ENCODE peak calls at places on chromosomes 13 and 19, in nine cellular contexts. Q is activated T-helper 17 cell treated with anti-CD3 and anti-CD28 coated beads, Interleukin-2, amount 50 U/mL, for 72 hours; M is CD4-positive, CD25-positive, alpha-beta regulatory T cell; W is naive thymus-derived CD4-positive, alpha-beta T cell; H is activated naive CD4-positive, alpha-beta T cell treated with anti-CD3 and anti-CD28 coated beads, Interleukin-2, amount 50 U/mL, for 72 hours; E is activated CD8-positive, alpha-beta T cell treated with anti-CD3 and anti-CD28 coated beads, Interleukin-2, amount 10 ng/mL, durations not matched to agents 7 days and 5 days; J is GM23338; Y is right cardiac atrium; R is stimulated activated effector memory CD8-positive, alpha-beta T cell treated with anti-CD3 and anti-CD28 coated beads, Interleukin-12 subunit alpha, Interleukin-12 subunit beta, amount 100 ng/mL, for 72 hours. L is an unnamed sample.

GRCh38 chr19:42544146-42544545 is 15.9 kb upstream of the CEACAM1 start:
- ATAC-seq in M (no peak), R (no peak), Q (no peak), H (no peak), J (no peak), Y (no peak), E (no peak), W (no peak), L (no peak)

GRCh38 chr19:22617614-22618325 is 16.4 kb upstream of the ZNF492 start:
- ATAC-seq in W (no peak), M (no peak), J (no peak), E (no peak), Y (peak), R (no peak), Q (no peak), H (no peak), L (peak)

GRCh38 chr13:94711561-94712286 is 621 bp downstream of the SOX21 start:
- ATAC-seq in Q (peak), E (no peak), M (no peak), R (peak), H (peak), J (no peak), Y (no peak), W (no peak), L (peak)

GRCh38 chr19:47305309-47305751 is 4.3 kb upstream of the C5AR1 start:
- ATAC-seq in Q (no peak), W (peak), R (no peak), H (no peak), Y (peak), E (no peak), M (no peak), J (peak), L (peak)

GRCh38 chr19:5110546-5110945 is 141.6 kb downstream of the KDM4B start:
- ATAC-seq in E (no peak), Q (no peak), Y (no peak), J (no peak), H (no peak), W (no peak), R (no peak), M (no peak), L (no peak)

GRCh38 chr13:27905650-27906049 is 14.2 kb upstream of the PDX1 start:
- ATAC-seq in H (no peak), R (no peak), W (no peak), J (no peak), Y (no peak), Q (no peak), E (no peak), M (no peak), L (no peak)

GRCh38 chr19:42032428-42032827 is 37.6 kb downstream of the GRIK5 start:
- ATAC-seq in W (no peak), E (no peak), H (no peak), Q (no peak), M (no peak), R (no peak), J (peak), Y (no peak), L (no peak)

GRCh38 chr13:29689548-29689947 is 94.1 kb upstream of the SLC7A1 start:
- ATAC-seq in R (peak), H (no peak), Q (peak), M (no peak), Y (no peak), E (no peak), J (no peak), W (no peak), L (no peak)

GRCh38 chr19:30341646-30342201 is 30.5 kb upstream of the ZNF536 start:
- ATAC-seq in Y (no peak), W (no peak), R (no peak), M (no peak), H (no peak), E (no peak), Q (no peak), J (no peak), L (no peak)

GRCh38 chr13:110400786-110401533 is 93.9 kb downstream of the COL4A2 start:
- ATAC-seq in J (no peak), H (no peak), Q (no peak), R (no peak), M (no peak), Y (no peak), W (no peak), E (no peak), L (no peak)

GRCh38 chr19:2055871-2056809 is 5.1 kb upstream of the MKNK2 start:
- ATAC-seq in Y (peak), W (no peak), R (no peak), H (peak), M (no peak), J (no peak), E (no peak), Q (peak), L (peak)

GRCh38 chr13:33497146-33497845 is 211.7 kb upstream of the STARD13 start:
- ATAC-seq in H (no peak), J (no peak), R (no peak), M (no peak), Q (no peak), W (no peak), Y (no peak), E (no peak), L (no peak)

GRCh38 chr13:95391785-95392184 is 90.5 kb upstream of the ABCC4 start:
- ATAC-seq in R (no peak), E (no peak), H (no peak), Q (no peak), J (no peak), Y (no peak), W (no peak), M (no peak), L (no peak)

GRCh38 chr19:29663861-29664752 is 1.2 kb upstream of the PLEKHF1 start:
- ATAC-seq in Q (no peak), W (no peak), Y (no peak), J (no peak), E (no peak), H (no peak), M (no peak), R (no peak), L (no peak)

GRCh38 chr19:28483197-28483596 is 729.8 kb downstream of the UQCRFS1 start:
- ATAC-seq in H (no peak), E (no peak), M (no peak), W (no peak), J (no peak), Y (no peak), R (no peak), Q (no peak), L (no peak)

GRCh38 chr13:45544520-45544919 is 71.0 kb downstream of the ERICH6B start:
- ATAC-seq in R (no peak), J (peak), E (no peak), Q (no peak), Y (no peak), M (no peak), W (no peak), H (no peak), L (no peak)

GRCh38 chr19:29271341-29271740 is 58.4 kb upstream of the UQCRFS1 start:
- ATAC-seq in H (no peak), Y (no peak), J (no peak), E (no peak), R (no peak), W (no peak), Q (no peak), M (no peak), L (no peak)

GRCh38 chr19:16330811-16331690 is 6.4 kb downstream of the KLF2 start:
- ATAC-seq in R (no peak), Q (peak), H (no peak), E (no peak), J (no peak), Y (no peak), M (no peak), W (peak), L (no peak)

GRCh38 chr19:2047449-2048103 is 3.5 kb downstream of the MKNK2 start:
- ATAC-seq in Q (no peak), E (no peak), Y (no peak), J (no peak), M (no peak), R (no peak), W (no peak), H (no peak), L (no peak)

GRCh38 chr13:40558656-40559055 is 107.8 kb downstream of the FOXO1 start:
- ATAC-seq in J (no peak), R (no peak), M (no peak), H (no peak), Q (no peak), W (no peak), E (no peak), Y (peak), L (no peak)

GRCh38 chr19:43560687-43561086 is 14.6 kb downstream of the XRCC1 start:
- ATAC-seq in Y (no peak), J (peak), E (no peak), M (no peak), R (no peak), Q (no peak), H (no peak), W (no peak), L (no peak)

GRCh38 chr13:83780201-83780600 is 102.1 kb downstream of the SLITRK1 start:
- ATAC-seq in J (peak), R (peak), Q (no peak), E (no peak), H (no peak), M (no peak), Y (no peak), W (no peak), L (no peak)

GRCh38 chr19:30406220-30406944 is 34.2 kb downstream of the ZNF536 start:
- ATAC-seq in M (no peak), W (no peak), E (no peak), R (no peak), Q (no peak), H (no peak), J (peak), Y (peak), L (no peak)

GRCh38 chr19:12865746-12866415 is 15.4 kb downstream of the DNASE2 start:
- ATAC-seq in H (no peak), Y (no peak), M (no peak), Q (no peak), E (no peak), W (no peak), J (peak), R (no peak), L (no peak)

GRCh38 chr13:113744197-113745000 is 14.6 kb upstream of the TMEM255B start:
- ATAC-seq in R (no peak), H (no peak), J (no peak), W (no peak), M (no peak), Y (no peak), Q (no peak), E (no peak), L (no peak)

GRCh38 chr19:29988351-29988750 is 46.3 kb downstream of the URI1 start:
- ATAC-seq in H (no peak), E (no peak), Q (no peak), W (no peak), R (no peak), M (no peak), Y (no peak), J (peak), L (no peak)

GRCh38 chr13:21365574-21365973 is 93.5 kb downstream of the ZDHHC20 start:
- ATAC-seq in R (peak), E (peak), Q (peak), W (peak), H (peak), J (peak), Y (no peak), M (no peak), L (no peak)

GRCh38 chr13:110099922-110100321 is 207.0 kb downstream of the COL4A1 start:
- ATAC-seq in Q (no peak), W (no peak), J (no peak), E (no peak), Y (no peak), M (no peak), H (no peak), R (no peak), L (no peak)

GRCh38 chr19:58558623-58559274 is 338 bp upstream of the UBE2M start:
- ATAC-seq in Q (peak), W (peak), Y (peak), J (peak), H (peak), R (peak), E (peak), M (peak), L (peak)

GRCh38 chr13:113489549-113490495 is 689 bp downstream of the DCUN1D2 start:
- ATAC-seq in R (peak), W (peak), E (peak), Q (peak), H (peak), Y (peak), M (peak), J (peak), L (peak)

GRCh38 chr19:1913781-1914577 is 8.8 kb downstream of the ADAT3 start:
- ATAC-seq in Y (peak), Q (no peak), R (no peak), M (no peak), W (no peak), J (no peak), H (no peak), E (no peak), L (no peak)

GRCh38 chr19:41896581-41896942 is 13.6 kb downstream of the ARHGEF1 start:
- ATAC-seq in M (no peak), J (no peak), R (no peak), Y (no peak), H (no peak), Q (no peak), E (no peak), W (no peak), L (no peak)

GRCh38 chr13:27440408-27440807 is 10.0 kb downstream of the MTIF3 start:
- ATAC-seq in Q (no peak), H (no peak), W (no peak), R (peak), J (no peak), E (no peak), M (no peak), Y (no peak), L (no peak)

GRCh38 chr19:31314849-31315620 is 34.2 kb downstream of the TSHZ3 start:
- ATAC-seq in M (no peak), Q (no peak), W (no peak), H (no peak), E (no peak), Y (no peak), J (no peak), R (no peak), L (no peak)

GRCh38 chr13:80824231-80824630 is 483.3 kb upstream of the SPRY2 start:
- ATAC-seq in W (no peak), R (no peak), Y (peak), Q (no peak), H (no peak), M (no peak), J (no peak), E (no peak), L (peak)

L was measured in gastroesophageal sphincter.